ENCODE peak calls at places on chromosomes 6 and 20, in eight cellular contexts. G is upper lobe of left lung, V is neural crest cell, S is thyroid gland, Y is tibial artery, I is mucosa of descending colon, T is right lobe of liver, F is endodermal cell. J is an unnamed sample.

GRCh38 chr6:144811140-144811539 is 526.0 kb downstream of the UTRN start:
- DNase-seq in G (no peak), V (no peak), S (peak), Y (no peak), I (no peak), T (no peak), F (no peak), J (no peak)

GRCh38 chr6:107820571-107821261 is 3.4 kb downstream of the SCML4 start:
- DNase-seq in G (no peak), V (no peak), S (peak), Y (no peak), I (peak), T (no peak), F (peak), J (peak)

GRCh38 chr6:140462495-140463311 is 1088.3 kb upstream of the CITED2 start:
- DNase-seq in G (no peak), V (no peak), S (peak), Y (no peak), I (peak), T (no peak), F (no peak), J (peak)

GRCh38 chr6:152595507-152595906 is 41.7 kb downstream of the SYNE1 start:
- DNase-seq in G (no peak), V (no peak), S (no peak), Y (no peak), I (no peak), T (no peak), F (peak), J (peak)

GRCh38 chr20:50224553-50225255 is 34.1 kb downstream of the CEBPB start:
- DNase-seq in G (no peak), V (no peak), S (peak), Y (peak), I (peak), T (peak), F (peak), J (peak)

GRCh38 chr6:88548891-88549505 is 382.9 kb upstream of the CNR1 start:
- DNase-seq in G (no peak), V (no peak), S (no peak), Y (no peak), I (no peak), T (no peak), F (no peak), J (no peak)

GRCh38 chr6:26105109-26105730 is 18.0 kb downstream of the HFE start:
- DNase-seq in G (no peak), V (no peak), S (no peak), Y (no peak), I (no peak), T (no peak), F (no peak), J (no peak)

GRCh38 chr6:85706272-85706671 is 63.6 kb upstream of the SYNCRIP start:
- DNase-seq in G (peak), V (no peak), S (no peak), Y (no peak), I (no peak), T (no peak), F (no peak), J (no peak)

GRCh38 chr20:31757254-31757653 is 18.2 kb downstream of the TPX2 start:
- DNase-seq in G (no peak), V (no peak), S (no peak), Y (no peak), I (no peak), T (no peak), F (no peak), J (no peak)

GRCh38 chr6:11277275-11278206 is 45.1 kb upstream of the NEDD9 start:
- DNase-seq in G (no peak), V (no peak), S (peak), Y (no peak), I (no peak), T (no peak), F (peak), J (no peak)

GRCh38 chr6:156720739-156721714 is 56.2 kb upstream of the ARID1B start:
- DNase-seq in G (no peak), V (no peak), S (peak), Y (no peak), I (peak), T (peak), F (peak), J (peak)

DNA sequence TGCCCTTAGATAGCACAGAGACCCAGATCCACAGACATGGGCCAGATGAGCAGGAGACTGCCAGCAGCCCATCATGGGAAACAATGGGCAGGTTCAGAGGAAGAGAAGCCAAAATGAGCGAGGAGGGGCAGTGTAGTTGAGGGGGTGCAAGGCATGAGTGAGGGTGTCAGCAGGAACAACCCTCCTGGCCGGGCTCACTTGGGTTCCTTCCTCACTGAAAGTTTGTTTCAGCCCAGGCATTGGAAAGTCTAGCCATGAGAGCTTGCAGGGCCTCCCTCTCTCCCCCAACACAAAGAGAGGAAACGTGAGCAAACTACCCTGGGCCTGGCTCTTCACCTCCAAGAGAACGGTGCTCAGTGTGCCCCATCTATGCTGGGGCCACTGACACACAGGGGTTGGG is 48.0 kb downstream of the CDH26 start:
- DNase-seq in G (no peak), V (no peak), S (no peak), Y (no peak), I (no peak), T (no peak), F (no peak), J (no peak)
- TF ChIP-seq CTCF in G (no peak), V (no peak), S (no peak), Y (no peak), I (no peak), T (no peak), F (no peak), J (no peak)

GRCh38 chr6:71855406-71855805 is 30.9 kb upstream of the RIMS1 start:
- DNase-seq in G (no peak), V (no peak), S (no peak), Y (no peak), I (no peak), T (no peak), F (no peak), J (no peak)
- TF ChIP-seq CTCF in G (no peak), V (no peak), S (no peak), Y (no peak), I (no peak), T (no peak), F (no peak), J (no peak)

GRCh38 chr20:56629464-56630085 is 469 bp downstream of the TFAP2C start:
- DNase-seq in G (no peak), V (no peak), S (no peak), Y (no peak), I (no peak), T (no peak), F (no peak), J (no peak)

GRCh38 chr20:56628873-56629463 is at the start of gene TFAP2C:
- DNase-seq in G (peak), V (peak), S (peak), Y (peak), I (peak), T (no peak), F (peak), J (peak)

GRCh38 chr20:56626367-56627121 is 2.6 kb upstream of the TFAP2C start:
- DNase-seq in G (peak), V (peak), S (no peak), Y (no peak), I (peak), T (no peak), F (peak), J (no peak)

GRCh38 chr20:56627122-56628014 is 1.7 kb upstream of the TFAP2C start:
- DNase-seq in G (peak), V (no peak), S (no peak), Y (no peak), I (no peak), T (no peak), F (peak), J (no peak)

GRCh38 chr20:56628015-56628872 is 862 bp upstream of the TFAP2C start:
- DNase-seq in G (peak), V (peak), S (peak), Y (no peak), I (no peak), T (no peak), F (peak), J (no peak)
- TF ChIP-seq CTCF in G (no peak), V (no peak), S (no peak), Y (no peak), I (no peak), T (no peak), F (no peak), J (no peak)

GRCh38 chr20:2089447-2089846 is 12.2 kb upstream of the STK35 start:
- DNase-seq in G (no peak), V (no peak), S (no peak), Y (no peak), I (no peak), T (no peak), F (peak), J (no peak)
- TF ChIP-seq CTCF in G (no peak), V (no peak), S (no peak), Y (no peak), I (no peak), T (no peak), F (no peak), J (no peak)

DNA sequence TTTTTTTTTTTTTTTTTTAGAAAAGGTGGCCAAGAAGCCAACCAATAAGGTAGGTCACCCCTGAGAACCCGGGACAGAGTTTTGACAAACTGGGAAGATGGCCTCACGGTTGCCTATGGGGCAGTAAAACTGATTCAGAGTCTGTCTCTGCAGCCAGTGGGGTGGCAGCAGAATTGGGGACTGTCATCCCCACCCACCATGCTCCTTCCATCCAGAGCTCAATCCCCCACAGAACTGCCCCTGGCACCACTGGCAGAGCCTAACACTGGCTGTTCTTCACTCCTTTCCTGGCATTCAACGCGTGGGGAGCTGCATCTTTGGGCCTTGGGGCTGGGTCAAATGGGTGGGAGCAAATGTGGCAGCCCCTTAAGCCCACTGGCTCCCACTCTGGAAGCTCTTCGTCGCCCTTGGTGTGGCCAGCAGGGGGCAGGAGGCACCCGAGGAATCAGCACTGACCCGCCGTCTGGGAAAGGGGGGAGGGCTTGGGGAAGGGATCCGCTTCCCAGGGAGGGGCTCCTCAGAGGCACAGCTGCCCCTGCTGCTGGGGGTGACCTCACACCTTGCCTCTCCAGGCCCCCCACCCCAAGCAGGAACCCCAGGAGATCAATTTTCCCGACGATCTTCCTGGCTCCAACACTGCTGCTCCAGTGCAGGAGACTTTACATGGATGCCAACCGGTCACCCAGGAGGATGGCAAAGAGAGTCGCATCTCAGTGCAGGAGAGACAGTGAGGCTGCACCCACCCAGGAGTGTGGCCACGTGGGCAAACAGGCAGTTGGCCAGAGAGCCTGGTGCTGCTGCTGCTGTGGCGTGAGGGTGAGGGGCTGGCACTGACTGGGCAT is 10.4 kb downstream of the CD40 start:
- DNase-seq in G (peak), V (peak), S (peak), Y (no peak), I (peak), T (no peak), F (peak), J (no peak)
- TF ChIP-seq CTCF in G (peak), V (peak), S (peak), Y (peak), I (peak), T (peak), F (peak), J (peak)

GRCh38 chr6:98946877-98947410 is 802 bp downstream of the FBXL4 start:
- DNase-seq in G (no peak), V (no peak), S (peak), Y (no peak), I (peak), T (peak), F (no peak), J (peak)
- TF ChIP-seq CTCF in G (no peak), V (no peak), S (no peak), Y (no peak), I (no peak), T (no peak), F (no peak), J (no peak)

DNA sequence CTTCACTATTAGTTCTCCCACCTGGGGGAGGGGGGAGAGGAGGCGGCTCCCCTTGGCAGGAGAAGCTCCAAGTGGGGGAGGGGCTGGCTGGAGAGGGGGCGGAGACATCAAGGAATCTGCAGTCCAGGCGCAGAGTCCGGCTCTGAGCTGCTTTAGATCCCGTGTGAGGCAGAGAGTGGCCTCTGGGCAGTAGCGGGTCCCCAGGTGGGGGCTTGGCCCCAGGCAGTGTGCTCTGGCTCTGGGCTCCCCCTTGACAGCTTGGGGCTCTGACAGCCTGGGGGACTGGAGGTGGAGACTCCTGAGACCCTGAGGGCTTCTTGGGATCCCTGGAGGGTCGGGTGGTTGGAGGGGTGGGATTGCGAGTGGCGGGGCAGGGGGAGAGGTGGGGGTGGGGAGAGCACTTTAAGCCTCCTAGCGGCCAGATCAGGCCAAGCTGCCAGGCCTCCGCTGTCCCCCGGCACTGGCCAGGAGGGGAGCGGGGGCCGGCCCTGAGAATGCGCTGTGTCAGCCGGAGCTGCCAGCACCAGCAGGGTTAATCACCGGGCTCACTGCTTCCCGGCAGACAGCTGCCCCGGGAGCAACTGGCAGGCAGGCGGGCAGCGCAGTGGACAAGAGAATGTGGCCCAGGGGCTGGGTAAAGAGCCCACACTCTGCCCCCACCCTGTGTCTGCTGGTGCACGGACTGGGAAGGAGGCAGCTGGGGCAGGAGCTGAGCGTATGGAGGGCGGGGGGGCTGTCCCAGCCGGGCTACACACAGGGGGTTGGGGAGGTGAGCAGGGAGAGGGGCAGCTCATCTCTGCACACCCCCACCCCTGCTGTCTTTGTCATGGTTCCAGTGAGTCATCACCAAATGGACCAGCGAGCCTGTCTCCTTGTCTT is 1.8 kb upstream of the LAMA5 start:
- DNase-seq in G (peak), V (peak), S (peak), Y (peak), I (peak), T (peak), F (peak), J (peak)
- TF ChIP-seq CTCF in G (no peak), V (peak), S (no peak), Y (peak), I (peak), T (no peak), F (peak), J (peak)

GRCh38 chr6:41462980-41463930 is 82.9 kb upstream of the FOXP4 start:
- DNase-seq in G (no peak), V (peak), S (peak), Y (peak), I (peak), T (peak), F (no peak), J (peak)
- TF ChIP-seq CTCF in G (peak), V (peak), S (peak), Y (peak), I (peak), T (peak), F (no peak), J (peak)

GRCh38 chr6:164570791-164571190 is 738.6 kb downstream of the C6orf118 start:
- DNase-seq in G (no peak), V (no peak), S (no peak), Y (no peak), I (no peak), T (no peak), F (no peak), J (no peak)
- TF ChIP-seq CTCF in G (no peak), V (no peak), S (no peak), Y (no peak), I (no peak), T (no peak), F (no peak), J (no peak)

J was measured in MCF 10A.